ENCODE peak calls at places on chromosome 22, in nine cellular contexts. T is naive thymus-derived CD8-positive, alpha-beta T cell; V is stimulated activated CD8-positive, alpha-beta memory T cell treated with anti-CD3 and anti-CD28 coated beads, Interleukin-7, amount 100 ng/mL, for 1 hour; C is HTR-8/SVneo; M is right atrium auricular region; E is anterior cingulate cortex; A is Daoy; H is CD4-positive, alpha-beta T cell; B is A549. U is an unnamed sample.

GRCh38 chr22:32237905-32238304 is 17.2 kb downstream of the SLC5A4 start:
- DNase-seq in T (no peak), V (no peak), C (no peak), M (no peak), E (no peak), A (no peak), H (no peak), B (no peak), U (no peak)

GRCh38 chr22:45969414-45969799 is 7.6 kb downstream of the WNT7B start:
- DNase-seq in T (no peak), V (no peak), C (no peak), M (no peak), E (no peak), A (no peak), H (no peak), B (peak), U (peak)

GRCh38 chr22:23204541-23205157 is 24.3 kb downstream of the BCR start:
- DNase-seq in T (no peak), V (no peak), C (no peak), M (peak), E (peak), A (no peak), H (no peak), B (no peak), U (no peak)

GRCh38 chr22:44329179-44329796 is 16.5 kb upstream of the SHISAL1 start:
- DNase-seq in T (no peak), V (no peak), C (no peak), M (no peak), E (no peak), A (peak), H (no peak), B (no peak), U (peak)

GRCh38 chr22:16922076-16922475 is 85.9 kb downstream of the GAB4 start:
- DNase-seq in T (no peak), V (no peak), C (no peak), M (no peak), E (no peak), A (no peak), H (no peak), B (no peak), U (no peak)

GRCh38 chr22:44497218-44497903 is 672 bp downstream of the RTL6 start:
- DNase-seq in T (no peak), V (no peak), C (no peak), M (peak), E (no peak), A (no peak), H (no peak), B (no peak), U (no peak)

GRCh38 chr22:11360632-11361031 is 4167.4 kb upstream of the OR11H1 start:
- DNase-seq in T (no peak), V (no peak), C (no peak), M (no peak), E (no peak), A (no peak), H (no peak), B (no peak), U (no peak)

GRCh38 chr22:28142361-28142801 is 223.3 kb upstream of the PITPNB start:
- DNase-seq in T (no peak), V (no peak), C (peak), M (no peak), E (no peak), A (peak), H (no peak), B (no peak), U (no peak)

GRCh38 chr22:46064236-46064965 is 85.9 kb upstream of the PPARA start:
- DNase-seq in T (no peak), V (no peak), C (no peak), M (no peak), E (no peak), A (peak), H (no peak), B (no peak), U (peak)

GRCh38 chr22:40890881-40891280 is 29.0 kb upstream of the DNAJB7 start:
- DNase-seq in T (no peak), V (no peak), C (no peak), M (no peak), E (no peak), A (no peak), H (no peak), B (no peak), U (no peak)

GRCh38 chr22:42716649-42717127 is 4.0 kb downstream of the A4GALT start:
- DNase-seq in T (no peak), V (no peak), C (no peak), M (no peak), E (no peak), A (no peak), H (no peak), B (no peak), U (no peak)

GRCh38 chr22:46074771-46075551 is 75.4 kb upstream of the PPARA start:
- DNase-seq in T (no peak), V (no peak), C (no peak), M (no peak), E (no peak), A (no peak), H (no peak), B (no peak), U (no peak)

GRCh38 chr22:39472570-39473556 is 16.1 kb downstream of the MGAT3 start:
- DNase-seq in T (no peak), V (no peak), C (no peak), M (no peak), E (no peak), A (peak), H (no peak), B (no peak), U (peak)

GRCh38 chr22:38543822-38544221 is 26.2 kb downstream of the DMC1 start:
- DNase-seq in T (no peak), V (no peak), C (no peak), M (no peak), E (no peak), A (no peak), H (no peak), B (no peak), U (peak)

GRCh38 chr22:35634981-35635540 is 13.2 kb upstream of the APOL6 start:
- DNase-seq in T (no peak), V (no peak), C (no peak), M (no peak), E (no peak), A (peak), H (no peak), B (no peak), U (no peak)

GRCh38 chr22:36243996-36244395 is 4.7 kb upstream of the APOL2 start:
- DNase-seq in T (no peak), V (no peak), C (no peak), M (no peak), E (no peak), A (no peak), H (no peak), B (no peak), U (peak)

GRCh38 chr22:45105281-45105700 is 58.4 kb upstream of the NUP50 start:
- DNase-seq in T (no peak), V (no peak), C (no peak), M (no peak), E (no peak), A (peak), H (no peak), B (peak), U (no peak)

GRCh38 chr22:43197271-43197941 is 10.5 kb upstream of the TTLL12 start:
- DNase-seq in T (no peak), V (no peak), C (no peak), M (no peak), E (no peak), A (peak), H (no peak), B (no peak), U (no peak)

GRCh38 chr22:31752096-31752847 is 1.5 kb upstream of the DEPDC5 start:
- DNase-seq in T (no peak), V (no peak), C (no peak), M (no peak), E (no peak), A (no peak), H (no peak), B (no peak), U (no peak)